ENCODE peak calls at places on chromosome 13, in six cellular contexts. E, N, O, D, A and Q are unnamed samples.

GRCh38 chr13:113142876-113143275 is 15.6 kb upstream of the PROZ start:
- DNase-seq in O (no peak), D (no peak), A (no peak), N (no peak), E (no peak), Q (peak)

GRCh38 chr13:94678845-94679244 is 33.5 kb downstream of the SOX21 start:
- DNase-seq in O (no peak), N (no peak), A (no peak), E (no peak), D (no peak), Q (no peak)

GRCh38 chr13:25167775-25168174 is 4.3 kb downstream of the AMER2 start:
- DNase-seq in D (no peak), A (no peak), O (no peak), N (no peak), E (no peak), Q (no peak)

GRCh38 chr13:105428816-105429215 is 1106.6 kb downstream of the EFNB2 start:
- DNase-seq in E (no peak), N (no peak), D (no peak), A (no peak), O (no peak), Q (no peak)

GRCh38 chr13:31310356-31310755 is 110.6 kb downstream of the B3GLCT start:
- DNase-seq in A (no peak), N (no peak), E (no peak), O (no peak), D (no peak), Q (no peak)

GRCh38 chr13:46051958-46052313 is 610 bp downstream of the ZC3H13 start:
- DNase-seq in D (no peak), E (no peak), O (no peak), N (no peak), A (no peak), Q (no peak)

GRCh38 chr13:73000027-73000674 is 58.7 kb upstream of the KLF5 start:
- DNase-seq in D (no peak), O (no peak), A (no peak), N (peak), E (no peak), Q (no peak)

GRCh38 chr13:46871557-46871956 is 25.3 kb downstream of the HTR2A start:
- DNase-seq in N (no peak), E (no peak), O (no peak), D (no peak), A (no peak), Q (no peak)

GRCh38 chr13:98026457-98026857 is 73.0 kb downstream of the IPO5 start:
- DNase-seq in D (no peak), N (no peak), O (no peak), E (no peak), A (no peak), Q (peak)

GRCh38 chr13:75760182-75760981 is 124.3 kb downstream of the LMO7 start:
- DNase-seq in A (no peak), D (no peak), N (no peak), O (no peak), E (peak), Q (no peak)

GRCh38 chr13:104553156-104553555 is 1486.9 kb upstream of the SLC10A2 start:
- DNase-seq in A (no peak), E (no peak), O (no peak), D (no peak), N (no peak), Q (no peak)

GRCh38 chr13:28528848-28529247 is 33.9 kb upstream of the FLT1 start:
- DNase-seq in N (no peak), A (no peak), O (no peak), E (no peak), D (no peak), Q (no peak)

GRCh38 chr13:102039264-102039663 is 362.6 kb downstream of the FGF14 start:
- DNase-seq in D (no peak), O (no peak), N (no peak), A (no peak), E (no peak), Q (no peak)

GRCh38 chr13:81771948-81772347 is 1431.0 kb upstream of the SPRY2 start:
- DNase-seq in D (no peak), A (no peak), O (no peak), E (no peak), N (no peak), Q (no peak)

GRCh38 chr13:34356686-34357434 is 538.9 kb downstream of the RFC3 start:
- DNase-seq in O (no peak), D (no peak), E (no peak), N (no peak), A (no peak), Q (no peak)

GRCh38 chr13:22773475-22773874 is 407.3 kb upstream of the SGCG start:
- DNase-seq in E (no peak), N (no peak), A (no peak), O (no peak), D (no peak), Q (no peak)

GRCh38 chr13:77300176-77301141 is 26.4 kb downstream of the MYCBP2 start:
- DNase-seq in O (no peak), E (no peak), D (no peak), A (no peak), N (peak), Q (no peak)

GRCh38 chr13:46179576-46180368 is 2.2 kb downstream of the LCP1 start:
- DNase-seq in E (peak), N (peak), O (no peak), D (peak), A (peak), Q (no peak)

GRCh38 chr13:43865892-43866291 is 13.6 kb downstream of the CCDC122 start:
- DNase-seq in A (no peak), D (no peak), O (no peak), E (no peak), N (no peak), Q (no peak)

GRCh38 chr13:98221234-98221633 is 44.2 kb upstream of the RNF113B start:
- DNase-seq in O (no peak), E (no peak), A (no peak), D (no peak), N (no peak), Q (no peak)

GRCh38 chr13:91572944-91573535 is 174.6 kb downstream of the GPC5 start:
- DNase-seq in N (no peak), E (no peak), A (no peak), O (no peak), D (no peak), Q (no peak)

GRCh38 chr13:28568286-28568685 is 73.4 kb upstream of the FLT1 start:
- DNase-seq in E (peak), D (no peak), O (no peak), N (no peak), A (no peak), Q (no peak)

GRCh38 chr13:86922936-86923335 is 748.2 kb upstream of the SLITRK5 start:
- DNase-seq in A (no peak), E (no peak), N (no peak), D (no peak), O (no peak), Q (no peak)

GRCh38 chr13:98576215-98576945 is 527 bp downstream of the STK24 start:
- DNase-seq in N (no peak), O (peak), D (peak), E (peak), A (no peak), Q (peak)

GRCh38 chr13:78630509-78630908 is 27.2 kb upstream of the POU4F1 start:
- DNase-seq in N (no peak), E (no peak), O (no peak), D (no peak), A (no peak), Q (no peak)

GRCh38 chr13:46124531-46124966 is 19.7 kb upstream of the CPB2 start:
- DNase-seq in D (peak), O (no peak), A (no peak), E (no peak), N (peak), Q (no peak)

GRCh38 chr13:21735621-21736401 is 64.9 kb downstream of the FGF9 start:
- DNase-seq in O (no peak), E (no peak), N (no peak), D (no peak), A (no peak), Q (no peak)

GRCh38 chr13:37446503-37446902 is 152.1 kb downstream of the POSTN start:
- DNase-seq in O (no peak), A (no peak), D (no peak), N (no peak), E (no peak), Q (no peak)

GRCh38 chr13:60379837-60380236 is 17.2 kb upstream of the TDRD3 start:
- DNase-seq in A (no peak), O (no peak), E (no peak), N (peak), D (no peak), Q (no peak)

GRCh38 chr13:110054041-110054440 is 252.9 kb downstream of the COL4A1 start:
- DNase-seq in D (no peak), N (no peak), A (no peak), O (no peak), E (no peak), Q (no peak)

GRCh38 chr13:111632906-111633305 is 312.5 kb downstream of the TEX29 start:
- DNase-seq in E (no peak), O (peak), D (no peak), N (no peak), A (no peak), Q (peak)